ENCODE peak calls at places on chromosomes 3 and 15, in six cellular contexts. G is heart right ventricle; O is DMS53; Z is prostate gland; F is C1 segment of cervical spinal cord; Q is naive thymus-derived CD4-positive, alpha-beta T cell. R is an unnamed sample.

GRCh38 chr3:128568602-128569490 is 75.8 kb upstream of the GATA2 start:
- DNase-seq in G (no peak), O (no peak), Z (no peak), F (no peak), Q (no peak), R (no peak)

GRCh38 chr15:66841953-66842681 is 140.1 kb downstream of the SMAD6 start:
- DNase-seq in G (peak), O (peak), Z (peak), F (no peak), Q (peak), R (peak)

GRCh38 chr3:130539005-130539404 is 22.0 kb downstream of the COL6A6 start:
- DNase-seq in G (no peak), O (peak), Z (no peak), F (no peak), Q (peak), R (peak)

GRCh38 chr3:131794766-131795381 is 239.9 kb downstream of the CPNE4 start:
- DNase-seq in G (no peak), O (peak), Z (peak), F (peak), Q (peak), R (no peak)

GRCh38 chr3:160754371-160754854 is 1.6 kb upstream of the PPM1L start:
- DNase-seq in G (peak), O (peak), Z (peak), F (peak), Q (peak), R (peak)

GRCh38 chr3:177211503-177212277 is 14.4 kb upstream of the TBL1XR1 start:
- DNase-seq in G (no peak), O (peak), Z (peak), F (no peak), Q (no peak), R (no peak)

GRCh38 chr15:58115692-58116091 is 22.5 kb upstream of the AQP9 start:
- DNase-seq in G (no peak), O (peak), Z (no peak), F (no peak), Q (no peak), R (no peak)

GRCh38 chr3:128532007-128532983 is 39.3 kb upstream of the GATA2 start:
- DNase-seq in G (no peak), O (no peak), Z (no peak), F (no peak), Q (no peak), R (no peak)

GRCh38 chr3:142644502-142644901 is 48.3 kb downstream of the PLS1 start:
- DNase-seq in G (no peak), O (no peak), Z (no peak), F (no peak), Q (no peak), R (no peak)

GRCh38 chr3:196235452-196236122 is 19.3 kb downstream of the SLC51A start:
- DNase-seq in G (no peak), O (no peak), Z (no peak), F (no peak), Q (no peak), R (no peak)

GRCh38 chr3:102089904-102090492 is 240.7 kb downstream of the NFKBIZ start:
- DNase-seq in G (no peak), O (no peak), Z (peak), F (no peak), Q (no peak), R (no peak)

GRCh38 chr3:194840661-194841514 is 155.2 kb downstream of the FAM43A start:
- DNase-seq in G (no peak), O (peak), Z (no peak), F (no peak), Q (no peak), R (peak)

GRCh38 chr3:182671942-182672341 is 121.4 kb upstream of the ATP11B start:
- DNase-seq in G (no peak), O (no peak), Z (no peak), F (peak), Q (no peak), R (no peak)

GRCh38 chr3:151044706-151045105 is 40.8 kb upstream of the MED12L start:
- DNase-seq in G (no peak), O (no peak), Z (no peak), F (no peak), Q (no peak), R (no peak)

GRCh38 chr3:197139586-197139985 is 110.0 kb upstream of the MELTF start:
- DNase-seq in G (no peak), O (no peak), Z (no peak), F (no peak), Q (no peak), R (no peak)

R was measured in Right ventricle myocardium superior.